ENCODE peak calls at places on chromosomes 12 and 14, in five cellular contexts. U is CD8-positive, alpha-beta memory T cell; C is HAP-1; Z is WERI-Rb-1; D is heart right ventricle. R is an unnamed sample.

GRCh38 chr14:68510201-68510600 is 282.7 kb downstream of the ZFP36L1 start:
- DNase-seq in U (no peak), C (no peak), Z (no peak), D (peak; percentile 65), R (no peak)

GRCh38 chr12:12523229-12523628 is 39.4 kb downstream of the DUSP16 start:
- DNase-seq in U (no peak), C (no peak), Z (no peak), D (no peak), R (no peak)

GRCh38 chr12:132170094-132170636 is 25.9 kb downstream of the NOC4L start:
- DNase-seq in U (no peak), C (no peak), Z (no peak), D (no peak), R (no peak)

GRCh38 chr12:79420146-79420618 is 270.6 kb downstream of the PAWR start:
- DNase-seq in U (no peak), C (peak; percentile 17), Z (no peak), D (no peak), R (peak; percentile 73)

GRCh38 chr14:54354096-54354495 is 42.7 kb upstream of the CDKN3 start:
- DNase-seq in U (no peak), C (no peak), Z (no peak), D (no peak), R (no peak)

GRCh38 chr14:88163731-88164255 is 158.9 kb downstream of the GPR65 start:
- DNase-seq in U (no peak), C (no peak), Z (no peak), D (no peak), R (no peak)

GRCh38 chr12:118034429-118035193 is 18.1 kb downstream of the RFC5 start:
- DNase-seq in U (no peak), C (peak; percentile 30), Z (peak; percentile 46), D (no peak), R (no peak)

GRCh38 chr12:6827982-6828670 is at the start of gene P3H3:
- DNase-seq in U (no peak), C (peak; percentile 81), Z (peak; percentile 49), D (peak; percentile 50), R (no peak)

GRCh38 chr14:37622231-37622923 is 26.9 kb downstream of the TTC6 start:
- DNase-seq in U (no peak), C (no peak), Z (peak; percentile 37), D (no peak), R (no peak)

GRCh38 chr14:50085570-50086315 is 30.6 kb downstream of the VCPKMT start:
- DNase-seq in U (peak; percentile 49), C (no peak), Z (no peak), D (no peak), R (no peak)

GRCh38 chr12:62848418-62848817 is 86.5 kb downstream of the PPM1H start:
- DNase-seq in U (no peak), C (no peak), Z (no peak), D (no peak), R (peak; percentile 72)

DNA sequence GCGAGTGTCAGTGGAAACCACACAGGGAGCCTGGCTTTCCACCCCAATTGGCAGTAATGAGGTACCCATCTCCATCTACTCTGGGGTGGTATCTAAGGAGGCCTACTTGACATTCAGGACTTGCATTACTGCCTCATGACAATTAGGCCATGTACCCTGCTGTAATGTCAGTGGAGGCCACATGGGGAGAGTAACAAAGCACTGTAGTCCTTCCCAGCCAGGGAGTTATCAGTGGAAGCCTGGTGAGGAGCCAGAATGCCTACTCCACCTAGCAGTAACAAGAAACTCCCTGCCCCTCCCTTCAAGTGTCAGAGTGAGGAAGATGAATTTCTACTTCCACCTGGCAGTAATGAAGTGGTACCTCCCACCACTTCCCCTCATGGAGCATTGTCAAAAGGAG is 12.5 kb downstream of the TIMM9 start:
- DNase-seq in U (no peak), C (no peak), Z (no peak), D (peak; percentile 21), R (no peak)
- H3K36me3 ChIP-seq in U (peaks cover 17% of the 10 kb centered on the region), C (peaks cover 71% of the 10 kb centered on the region), Z (peaks cover 72% of the 10 kb centered on the region), D (peaks cover 78% of the 10 kb centered on the region), R (no peaks in the 10 kb centered on the region)

GRCh38 chr14:70888151-70888499 is 19.1 kb upstream of the PCNX1 start:
- DNase-seq in U (no peak), C (no peak), Z (no peak), D (no peak), R (no peak)

GRCh38 chr14:70887207-70888150 is 19.8 kb upstream of the PCNX1 start:
- DNase-seq in U (no peak), C (no peak), Z (no peak), D (no peak), R (no peak)

GRCh38 chr14:70885343-70886014 is 21.8 kb upstream of the PCNX1 start:
- DNase-seq in U (no peak), C (no peak), Z (peak; percentile 12), D (no peak), R (no peak)

GRCh38 chr14:70884595-70885342 is 22.5 kb upstream of the PCNX1 start:
- DNase-seq in U (no peak), C (no peak), Z (no peak), D (no peak), R (no peak)

DNA sequence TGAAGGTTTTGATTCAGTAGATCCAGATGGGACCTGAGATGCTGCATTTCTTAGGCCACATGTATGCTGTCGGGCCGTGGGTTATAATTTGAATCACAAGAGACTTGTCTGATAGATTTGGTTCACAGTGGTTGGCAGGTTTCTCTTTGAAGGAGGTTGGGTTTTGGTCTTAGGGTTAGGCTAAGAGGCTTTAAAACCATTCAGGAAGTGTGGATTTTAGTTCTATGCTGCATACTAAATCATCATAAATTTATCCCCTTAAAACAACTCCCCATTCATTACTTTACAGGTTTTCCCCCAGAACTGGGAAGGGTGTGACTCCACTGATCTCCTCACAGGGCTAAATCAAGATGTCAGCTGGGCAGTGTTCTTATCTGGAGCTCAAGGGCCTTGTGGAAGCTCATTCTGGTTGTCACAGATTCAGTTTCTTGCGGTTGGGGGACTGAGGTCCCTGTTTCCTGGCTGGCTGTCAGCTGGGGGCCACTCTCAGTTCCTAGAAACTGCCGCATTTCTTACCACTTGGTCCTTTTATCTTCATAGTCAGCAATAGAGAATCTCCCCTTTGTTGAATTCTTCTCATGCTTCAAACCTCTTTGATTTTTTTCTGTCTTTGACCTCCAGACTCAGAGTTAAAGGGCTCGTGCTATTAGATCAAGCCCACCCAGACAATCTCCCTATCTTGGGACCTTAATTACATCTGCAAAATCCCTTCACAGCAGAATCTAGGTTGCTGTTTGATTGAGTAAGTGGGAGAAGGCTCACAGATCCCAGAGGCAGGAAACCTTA is 20.6 kb upstream of the PCNX1 start:
- DNase-seq in U (peak; percentile 38), C (no peak), Z (no peak), D (no peak), R (no peak)
- H3K4me3 ChIP-seq in U (peak overlapping the region; percentile 40), C (no peak overlapping the region), Z (no peak overlapping the region), D (no peak overlapping the region), R (no peak overlapping the region)

DNA sequence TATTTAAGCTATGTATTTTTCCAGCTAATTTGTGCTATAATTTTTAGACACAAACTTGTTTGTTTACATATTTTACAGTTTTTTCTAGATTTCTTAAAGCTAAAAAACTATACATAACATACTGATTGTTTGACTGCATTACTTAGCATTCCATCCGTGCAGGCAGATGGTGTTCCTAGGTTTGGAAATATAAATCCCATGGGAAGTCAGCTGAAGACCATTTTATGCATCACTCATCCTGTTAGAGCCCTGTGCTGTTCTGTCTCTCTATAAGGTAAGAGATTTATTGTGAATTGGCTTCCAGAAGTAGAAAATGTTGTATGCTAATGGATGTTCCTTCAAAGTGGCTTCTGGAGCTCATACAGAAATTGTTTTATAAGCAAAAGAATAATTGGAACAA is 31.1 kb downstream of the RMST start:
- DNase-seq in U (no peak), C (no peak), Z (no peak), D (no peak), R (no peak)
- H3K36me3 ChIP-seq in U (no peaks in the 10 kb centered on the region), C (no peaks in the 10 kb centered on the region), Z (no peaks in the 10 kb centered on the region), D (no peaks in the 10 kb centered on the region), R (no peaks in the 10 kb centered on the region)

DNA sequence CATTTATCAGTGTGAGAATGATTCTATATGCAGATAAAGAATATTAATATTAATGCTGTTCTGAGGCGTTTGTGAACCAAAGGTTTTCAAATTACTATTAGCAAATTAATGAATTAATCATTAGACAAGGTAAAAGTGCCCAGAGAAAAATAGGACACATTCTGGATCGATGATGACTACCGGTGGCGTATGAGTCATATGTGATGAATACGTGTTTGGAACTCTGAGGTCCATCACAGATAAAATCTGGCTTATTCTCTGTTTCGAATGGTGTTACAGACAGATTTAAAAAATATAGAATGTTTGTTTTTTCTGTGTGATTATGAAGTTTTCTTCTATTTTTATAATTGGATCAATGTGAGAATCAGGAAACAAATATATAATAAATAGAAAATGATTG is 79.2 kb upstream of the RTL1 start:
- DNase-seq in U (no peak), C (no peak), Z (no peak), D (no peak), R (no peak)
- H3K4me3 ChIP-seq in U (no peak overlapping the region), C (no peak overlapping the region), Z (no peak overlapping the region), D (no peak overlapping the region), R (no peak overlapping the region)